ENCODE peak calls at places on chromosomes 4 and X, in ten cellular contexts. B is right lobe of liver; T is mesendoderm; E is IMR-90; V is CD8-positive, alpha-beta memory T cell; K is MM.1S; O is right atrium auricular region; W is PC-3; U is GM23248; I is AG04449. M is an unnamed sample.

GRCh38 chr4:101439926-101440325 is 92.6 kb upstream of the PPP3CA start:
- DNase-seq in B (no peak), T (no peak), E (peak; percentile 15), V (no peak), K (no peak), O (no peak), W (no peak), U (peak; percentile 76), I (no peak), M (no peak)

GRCh38 chrX:20829665-20830481 is 544.3 kb upstream of the CNKSR2 start:
- DNase-seq in B (no peak), T (no peak), E (no peak), V (no peak), K (no peak), O (no peak), W (peak; percentile 88), U (peak; percentile 25), I (no peak), M (peak; percentile 66)

GRCh38 chr4:157558016-157558415 is 337.5 kb downstream of the GRIA2 start:
- DNase-seq in B (no peak), T (peak; percentile 73), E (no peak), V (no peak), K (no peak), O (no peak), W (no peak), U (no peak), I (no peak), M (no peak)

GRCh38 chr4:20044936-20045335 is 206.8 kb upstream of the SLIT2 start:
- DNase-seq in B (no peak), T (no peak), E (no peak), V (no peak), K (no peak), O (no peak), W (no peak), U (no peak), I (no peak), M (no peak)

GRCh38 chr4:124290678-124291077 is 421.9 kb downstream of the ANKRD50 start:
- DNase-seq in B (no peak), T (no peak), E (no peak), V (no peak), K (no peak), O (no peak), W (peak; percentile 68), U (no peak), I (no peak), M (no peak)

GRCh38 chrX:130196453-130196852 is 24.7 kb downstream of the RAB33A start:
- DNase-seq in B (no peak), T (no peak), E (no peak), V (no peak), K (no peak), O (no peak), W (no peak), U (peak; percentile 6), I (no peak), M (no peak)

GRCh38 chr4:10109995-10110670 is 6.5 kb downstream of the WDR1 start:
- DNase-seq in B (no peak), T (no peak), E (no peak), V (no peak), K (no peak), O (no peak), W (no peak), U (no peak), I (no peak), M (no peak)

GRCh38 chr4:174198396-174199179 is 84.9 kb downstream of the FBXO8 start:
- DNase-seq in B (no peak), T (no peak), E (peak; percentile 90), V (no peak), K (no peak), O (no peak), W (peak; percentile 83), U (peak; percentile 97), I (peak; percentile 37), M (peak; percentile 91)

GRCh38 chr4:170242471-170242870 is 152.7 kb upstream of the AADAT start:
- DNase-seq in B (no peak), T (no peak), E (no peak), V (no peak), K (no peak), O (no peak), W (no peak), U (peak; percentile 0), I (peak; percentile 49), M (no peak)

GRCh38 chr4:7839856-7840255 is 99.8 kb downstream of the AFAP1 start:
- DNase-seq in B (no peak), T (no peak), E (no peak), V (no peak), K (no peak), O (no peak), W (no peak), U (peak; percentile 31), I (no peak), M (no peak)

GRCh38 chr4:7841071-7841470 is 98.6 kb downstream of the AFAP1 start:
- DNase-seq in B (no peak), T (no peak), E (no peak), V (no peak), K (no peak), O (no peak), W (no peak), U (no peak), I (no peak), M (no peak)

GRCh38 chr4:7843831-7844230 is 95.8 kb downstream of the AFAP1 start:
- DNase-seq in B (no peak), T (no peak), E (no peak), V (no peak), K (no peak), O (no peak), W (peak; percentile 17), U (no peak), I (no peak), M (no peak)

GRCh38 chr4:7844247-7844991 is 95.2 kb downstream of the AFAP1 start:
- DNase-seq in B (peak; percentile 62), T (peak; percentile 91), E (peak; percentile 99), V (peak; percentile 78), K (peak; percentile 44), O (peak; percentile 88), W (peak; percentile 89), U (peak; percentile 91), I (peak; percentile 89), M (peak; percentile 97)

DNA sequence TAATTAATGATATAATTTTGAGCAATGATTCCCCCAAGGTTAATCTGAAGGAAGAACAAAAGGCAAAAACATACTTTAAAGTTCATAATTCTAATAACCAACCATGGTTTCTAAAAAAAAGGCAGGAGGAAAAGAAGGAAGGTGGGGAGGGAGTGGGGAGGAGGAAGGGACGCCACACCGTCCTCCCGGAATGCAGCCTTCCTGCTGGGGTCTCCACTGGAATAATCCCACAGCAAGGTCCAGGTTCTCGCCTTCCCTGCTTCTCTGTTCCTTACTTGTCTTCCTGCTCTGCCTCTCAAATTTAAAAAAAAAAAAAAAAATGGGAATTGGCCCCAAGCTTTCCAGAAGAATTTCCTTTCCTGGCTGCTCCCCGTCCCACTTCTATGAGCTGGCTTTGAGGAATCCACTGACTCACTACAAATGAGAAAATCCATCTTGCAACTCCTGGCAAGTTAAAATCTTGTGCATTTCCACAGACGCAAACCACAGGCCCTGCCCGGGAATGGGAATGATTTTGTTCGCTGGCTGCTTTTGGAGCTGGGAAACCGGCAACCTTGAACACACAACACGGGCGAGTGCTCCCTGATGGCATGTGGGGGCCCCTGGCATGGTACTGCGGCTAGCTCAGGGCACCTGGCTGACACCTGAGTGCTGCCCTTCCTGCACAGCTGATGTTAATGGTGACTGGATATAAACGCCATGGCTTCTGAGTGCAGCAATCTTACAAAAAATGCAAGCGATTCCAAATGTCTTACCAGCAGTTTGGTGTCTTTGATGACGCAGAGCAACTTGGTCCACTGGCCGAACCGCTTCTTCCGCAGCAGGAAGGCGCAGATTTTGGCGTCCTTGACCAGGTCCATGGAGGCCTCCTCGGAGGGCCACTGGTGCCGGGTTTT is 97.0 kb downstream of the AFAP1 start:
- DNase-seq in B (no peak), T (peak; percentile 94), E (peak; percentile 99), V (no peak), K (no peak), O (peak; percentile 88), W (peak; percentile 92), U (peak; percentile 96), I (peak; percentile 97), M (peak; percentile 99)
- H3K4me3 ChIP-seq in B (no peak overlapping the region), T (no peak overlapping the region), E (peak overlapping the region; percentile 15), V (no peak overlapping the region), K (no peak overlapping the region), O (no peak overlapping the region), W (peak overlapping the region; percentile 57), U (peak overlapping the region; percentile 33), I (peak overlapping the region; percentile 20), M (peak overlapping the region; percentile 28)

GRCh38 chr4:109432676-109433075 is 939 bp upstream of the SEC24B start:
- DNase-seq in B (no peak), T (peak; percentile 64), E (peak; percentile 77), V (no peak), K (no peak), O (no peak), W (no peak), U (peak; percentile 87), I (peak; percentile 77), M (peak; percentile 83)
- H3K4me3 ChIP-seq in B (peak overlapping the region; percentile 66), T (no peak overlapping the region), E (peak overlapping the region; percentile 85), V (peak overlapping the region; percentile 68), K (peak overlapping the region; percentile 74), O (peak overlapping the region; percentile 82), W (peak overlapping the region; percentile 79), U (peak overlapping the region; percentile 82), I (peak overlapping the region; percentile 79), M (peak overlapping the region; percentile 70)

GRCh38 chrX:53280316-53280702 is 1.1 kb downstream of the IQSEC2 start:
- DNase-seq in B (no peak), T (no peak), E (no peak), V (no peak), K (no peak), O (no peak), W (no peak), U (no peak), I (no peak), M (no peak)
- H3K4me3 ChIP-seq in B (no peak overlapping the region), T (no peak overlapping the region), E (no peak overlapping the region), V (no peak overlapping the region), K (no peak overlapping the region), O (no peak overlapping the region), W (peak overlapping the region; percentile 62), U (peak overlapping the region; percentile 67), I (peak overlapping the region; percentile 55), M (peak overlapping the region; percentile 43)

GRCh38 chr4:185587065-185587443 is 51.7 kb upstream of the PDLIM3 start:
- DNase-seq in B (no peak), T (no peak), E (no peak), V (no peak), K (no peak), O (no peak), W (no peak), U (no peak), I (no peak), M (no peak)
- H3K4me3 ChIP-seq in B (no peak overlapping the region), T (no peak overlapping the region), E (no peak overlapping the region), V (no peak overlapping the region), K (peak overlapping the region; percentile 43), O (no peak overlapping the region), W (no peak overlapping the region), U (no peak overlapping the region), I (no peak overlapping the region), M (no peak overlapping the region)

DNA sequence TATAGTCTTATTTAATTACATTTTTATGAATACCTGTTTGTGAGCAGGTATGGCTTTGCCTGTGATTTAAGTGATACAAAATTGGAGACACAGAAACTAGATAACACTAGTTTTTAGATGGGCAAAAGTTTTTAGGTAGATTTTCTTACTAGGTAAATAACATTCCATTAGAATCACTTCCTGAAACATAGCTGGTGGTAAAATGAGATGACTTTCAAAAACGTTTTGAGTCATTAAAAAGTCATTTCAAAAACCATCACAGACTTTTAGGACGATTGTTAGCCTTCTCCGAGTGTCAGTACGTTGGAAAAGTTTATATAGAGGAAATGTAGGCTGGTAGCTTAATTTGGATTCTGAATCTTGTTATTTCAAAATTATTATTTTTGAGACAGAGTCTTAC is 18.3 kb downstream of the PTTG2 start:
- DNase-seq in B (no peak), T (no peak), E (no peak), V (no peak), K (no peak), O (no peak), W (peak; percentile 48), U (no peak), I (no peak), M (no peak)
- H3K4me3 ChIP-seq in B (peak overlapping the region; percentile 77), T (no peak overlapping the region), E (peak overlapping the region; percentile 76), V (peak overlapping the region; percentile 72), K (peak overlapping the region; percentile 69), O (peak overlapping the region; percentile 79), W (peak overlapping the region; percentile 67), U (peak overlapping the region; percentile 73), I (peak overlapping the region; percentile 66), M (peak overlapping the region; percentile 56)